ENCODE peak calls at places on chromosomes 6 and 20, in seven cellular contexts. T, I, B, E, N, P and S are unnamed samples. For H3K36me3, the result is how much of the 10 kb centered on the place peaks cover.

GRCh38 chr6:83879746-83880145 is 20.3 kb downstream of the CYB5R4 start:
- DNase-seq in T (no peak), I (no peak), B (no peak), E (no peak), N (no peak), P (no peak), S (no peak)

GRCh38 chr6:116390571-116390970 is 19.8 kb downstream of the DSE start:
- DNase-seq in T (no peak), I (no peak), B (no peak), E (no peak), N (no peak), P (no peak), S (no peak)

GRCh38 chr20:16279320-16279719 is 293.9 kb downstream of the KIF16B start:
- DNase-seq in T (no peak), I (no peak), B (no peak), E (no peak), N (no peak), P (no peak), S (no peak)

GRCh38 chr6:2900821-2901644 is 2.1 kb downstream of the SERPINB9 start:
- DNase-seq in T (no peak), I (peak), B (no peak), E (no peak), N (no peak), P (no peak), S (no peak)

GRCh38 chr20:57788936-57789613 is 79.3 kb upstream of the PMEPA1 start:
- DNase-seq in T (no peak), I (no peak), B (peak), E (peak), N (no peak), P (no peak), S (no peak)

GRCh38 chr20:48492188-48493070 is 335.4 kb downstream of the PREX1 start:
- DNase-seq in T (no peak), I (no peak), B (no peak), E (no peak), N (no peak), P (no peak), S (no peak)

GRCh38 chr6:151091571-151091970 is 148.2 kb upstream of the AKAP12 start:
- DNase-seq in T (no peak), I (no peak), B (no peak), E (no peak), N (no peak), P (no peak), S (no peak)

GRCh38 chr6:116518621-116519020 is 7.2 kb downstream of the CALHM5 start:
- DNase-seq in T (no peak), I (peak), B (no peak), E (no peak), N (no peak), P (no peak), S (no peak)

GRCh38 chr6:50128420-50129005 is 78.8 kb upstream of the DEFB112 start:
- DNase-seq in T (no peak), I (no peak), B (no peak), E (no peak), N (no peak), P (no peak), S (no peak)

GRCh38 chr6:151257984-151258445 is 18.2 kb downstream of the AKAP12 start:
- DNase-seq in T (no peak), I (peak), B (no peak), E (no peak), N (no peak), P (no peak), S (no peak)

GRCh38 chr20:41167118-41167470 is 29.8 kb downstream of the PLCG1 start:
- DNase-seq in T (no peak), I (no peak), B (peak), E (peak), N (no peak), P (no peak), S (peak)

GRCh38 chr20:41169184-41169690 is 31.9 kb downstream of the PLCG1 start:
- DNase-seq in T (no peak), I (no peak), B (no peak), E (peak), N (peak), P (no peak), S (peak)

GRCh38 chr20:41166201-41167117 is 29.1 kb downstream of the PLCG1 start:
- DNase-seq in T (no peak), I (no peak), B (peak), E (peak), N (no peak), P (no peak), S (peak)

GRCh38 chr20:41168281-41169183 is 31.2 kb downstream of the PLCG1 start:
- DNase-seq in T (no peak), I (no peak), B (peak), E (peak), N (peak), P (no peak), S (peak)

GRCh38 chr20:41167481-41168253 is 30.3 kb downstream of the PLCG1 start:
- DNase-seq in T (no peak), I (no peak), B (peak), E (peak), N (no peak), P (no peak), S (peak)
- H3K36me3 ChIP-seq in T (under half), I (under half), B (under half), E (half or more), N (under half), P (half or more), S (half or more)

GRCh38 chr20:46939031-46939430 is 44.4 kb downstream of the EYA2 start:
- DNase-seq in T (no peak), I (no peak), B (no peak), E (no peak), N (no peak), P (no peak), S (no peak)
- H3K36me3 ChIP-seq in T (under half), I (under half), B (under half), E (under half), N (under half), P (under half), S (under half)

GRCh38 chr6:160058603-160059215 is 62.9 kb upstream of the SLC22A1 start:
- DNase-seq in T (no peak), I (no peak), B (no peak), E (no peak), N (no peak), P (no peak), S (no peak)

GRCh38 chr6:160057080-160057479 is 64.5 kb upstream of the SLC22A1 start:
- DNase-seq in T (no peak), I (no peak), B (no peak), E (no peak), N (no peak), P (no peak), S (no peak)

GRCh38 chr6:160060920-160061447 is 60.6 kb upstream of the SLC22A1 start:
- DNase-seq in T (no peak), I (no peak), B (no peak), E (no peak), N (no peak), P (no peak), S (no peak)

GRCh38 chr6:160063771-160064413 is 57.7 kb upstream of the SLC22A1 start:
- DNase-seq in T (no peak), I (no peak), B (no peak), E (no peak), N (no peak), P (no peak), S (no peak)

GRCh38 chr6:160060221-160060620 is 61.4 kb upstream of the SLC22A1 start:
- DNase-seq in T (no peak), I (no peak), B (no peak), E (no peak), N (no peak), P (no peak), S (no peak)
- H3K36me3 ChIP-seq in T (under half), I (under half), B (under half), E (half or more), N (under half), P (half or more), S (half or more)

DNA sequence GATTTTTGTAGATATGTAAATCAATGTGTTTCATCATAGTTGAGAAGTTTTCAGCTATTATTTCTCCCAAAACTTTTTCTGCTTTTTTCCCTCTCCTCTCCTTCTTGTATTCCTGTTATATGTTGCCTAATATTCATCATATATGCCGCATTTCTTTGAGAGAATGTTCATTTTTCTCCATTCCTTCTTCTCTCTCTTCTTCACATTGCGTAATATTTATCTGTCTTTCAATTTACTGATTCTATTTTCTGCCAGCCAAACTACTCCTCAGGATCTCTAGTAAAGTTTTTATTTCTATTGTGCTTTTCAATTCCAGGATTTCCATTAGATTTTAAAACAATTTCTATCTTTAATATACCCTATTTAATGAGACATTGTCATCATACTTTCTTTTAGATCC is 896.8 kb downstream of the EPHA7 start:
- DNase-seq in T (no peak), I (no peak), B (no peak), E (no peak), N (no peak), P (no peak), S (no peak)
- H3K36me3 ChIP-seq in T (under half), I (under half), B (under half), E (under half), N (under half), P (under half), S (under half)

GRCh38 chr20:63701329-63702035 is 5.0 kb downstream of the TNFRSF6B start:
- DNase-seq in T (no peak), I (no peak), B (peak), E (no peak), N (peak), P (no peak), S (peak)
- H3K36me3 ChIP-seq in T (under half), I (under half), B (under half), E (under half), N (under half), P (under half), S (under half)

DNA sequence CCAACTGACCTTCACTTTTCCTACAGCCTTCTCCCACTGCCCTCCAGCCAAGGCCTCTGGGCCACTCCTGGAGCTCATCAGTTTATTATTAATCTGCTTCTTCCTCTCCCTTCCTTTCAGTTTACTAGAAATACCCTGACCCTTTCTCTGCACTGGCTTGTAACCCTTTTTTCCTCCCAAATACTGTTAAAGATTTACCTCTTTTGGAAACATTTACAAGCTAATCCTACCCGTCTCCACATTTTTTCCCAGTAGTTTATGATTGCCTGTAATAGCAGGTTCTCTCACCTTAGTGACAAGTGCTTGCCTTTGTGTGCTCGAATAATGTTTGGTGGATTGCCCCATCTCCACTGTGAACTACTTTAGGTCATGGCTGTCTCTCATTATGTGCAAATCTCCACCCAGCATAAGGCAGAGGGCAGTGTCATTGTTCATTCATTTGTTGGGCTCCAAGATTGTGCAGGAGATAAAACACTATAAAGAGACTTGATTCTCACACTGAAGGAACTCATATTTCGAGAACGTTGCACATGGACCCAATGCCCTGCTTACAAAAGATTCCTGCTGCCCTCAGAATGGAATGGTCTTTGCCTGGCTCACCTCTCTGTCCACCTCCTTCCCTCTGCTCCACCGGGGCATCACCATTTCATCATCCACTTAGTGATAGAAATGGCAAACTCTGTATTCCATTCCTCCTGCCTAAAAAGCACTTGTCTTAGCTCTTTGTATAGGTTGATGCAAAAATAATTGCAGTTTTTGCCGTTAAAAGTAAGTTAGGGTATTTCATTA is 491.1 kb downstream of the UTRN start:
- DNase-seq in T (no peak), I (no peak), B (no peak), E (no peak), N (no peak), P (no peak), S (no peak)
- H3K36me3 ChIP-seq in T (under half), I (under half), B (under half), E (under half), N (under half), P (under half), S (under half)

DNA sequence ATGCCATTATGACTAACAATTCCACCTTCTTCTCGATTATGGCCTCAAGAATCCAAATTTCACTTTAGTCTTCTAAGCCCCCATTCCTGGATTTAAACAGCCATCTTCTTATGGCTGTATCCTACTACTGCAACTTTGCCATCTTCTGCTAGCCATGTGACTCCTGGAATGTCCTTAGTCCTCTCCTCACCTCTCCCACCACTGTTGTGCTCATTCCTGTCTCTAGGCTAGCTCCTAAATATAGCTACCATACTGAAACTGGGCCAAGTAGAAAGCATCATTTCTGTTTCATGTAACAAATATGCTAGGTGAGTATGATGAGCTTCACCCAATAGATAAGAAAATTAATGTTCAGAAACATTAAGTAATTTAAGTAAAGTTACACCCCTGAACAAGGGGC is 313.1 kb downstream of the CLVS2 start:
- DNase-seq in T (no peak), I (no peak), B (no peak), E (no peak), N (no peak), P (no peak), S (no peak)
- H3K36me3 ChIP-seq in T (under half), I (under half), B (under half), E (under half), N (under half), P (under half), S (under half)

GRCh38 chr6:149449054-149449453 is 35.8 kb downstream of the ZC3H12D start:
- DNase-seq in T (no peak), I (no peak), B (peak), E (no peak), N (no peak), P (no peak), S (no peak)
- H3K36me3 ChIP-seq in T (under half), I (under half), B (under half), E (under half), N (under half), P (under half), S (under half)